ENCODE peak calls at places on chromosomes 7 and 10, in seven cellular contexts. Q, H, N, K, A, D and L are unnamed samples.

GRCh38 chr7:158726277-158726807 is 21.7 kb upstream of the NCAPG2 start:
- DNase-seq in Q (no peak), H (no peak), N (no peak), K (no peak), A (no peak), D (no peak), L (no peak)

GRCh38 chr7:42023216-42023724 is 213.7 kb downstream of the GLI3 start:
- DNase-seq in Q (no peak), H (no peak), N (no peak), K (no peak), A (no peak), D (no peak), L (no peak)

GRCh38 chr7:4774804-4775280 is 581 bp upstream of the AP5Z1 start:
- DNase-seq in Q (no peak), H (no peak), N (no peak), K (no peak), A (no peak), D (peak), L (peak)

GRCh38 chr10:24727811-24728210 is 4.1 kb upstream of the ARHGAP21 start:
- DNase-seq in Q (no peak), H (peak), N (no peak), K (no peak), A (peak), D (peak), L (no peak)

GRCh38 chr7:81499262-81500116 is 270.4 kb downstream of the HGF start:
- DNase-seq in Q (no peak), H (peak), N (no peak), K (no peak), A (peak), D (peak), L (no peak)

GRCh38 chr7:66330961-66331360 is 125.8 kb downstream of the TPST1 start:
- DNase-seq in Q (no peak), H (no peak), N (no peak), K (no peak), A (no peak), D (peak), L (no peak)

GRCh38 chr10:3652886-3653285 is 132.1 kb downstream of the KLF6 start:
- DNase-seq in Q (no peak), H (no peak), N (peak), K (peak), A (no peak), D (peak), L (no peak)

GRCh38 chr10:21170216-21170615 is 273.1 kb upstream of the NEBL start:
- DNase-seq in Q (no peak), H (no peak), N (no peak), K (no peak), A (no peak), D (no peak), L (no peak)

GRCh38 chr7:23472046-23472445 is 1.8 kb upstream of the IGF2BP3 start:
- DNase-seq in Q (no peak), H (no peak), N (no peak), K (no peak), A (no peak), D (no peak), L (no peak)

GRCh38 chr7:34523233-34523918 is 134.6 kb upstream of the NPSR1 start:
- DNase-seq in Q (no peak), H (no peak), N (no peak), K (no peak), A (no peak), D (peak), L (no peak)

GRCh38 chr10:1375805-1376170 is 319.6 kb downstream of the WDR37 start:
- DNase-seq in Q (no peak), H (peak), N (no peak), K (no peak), A (no peak), D (no peak), L (no peak)

GRCh38 chr7:149686001-149686400 is 87.4 kb downstream of the ZNF467 start:
- DNase-seq in Q (no peak), H (no peak), N (no peak), K (no peak), A (no peak), D (peak), L (no peak)

GRCh38 chr10:127012769-127013152 is 107.5 kb downstream of the DOCK1 start:
- DNase-seq in Q (no peak), H (peak), N (no peak), K (no peak), A (no peak), D (peak), L (no peak)

GRCh38 chr7:105304040-105304895 is 84.5 kb downstream of the SRPK2 start:
- DNase-seq in Q (no peak), H (no peak), N (peak), K (no peak), A (no peak), D (peak), L (no peak)

GRCh38 chr7:155961241-155962190 is 149.3 kb upstream of the SHH start:
- DNase-seq in Q (peak), H (no peak), N (peak), K (peak), A (no peak), D (peak), L (no peak)

GRCh38 chr10:30070001-30070759 is 10.8 kb upstream of the JCAD start:
- DNase-seq in Q (no peak), H (no peak), N (no peak), K (no peak), A (peak), D (peak), L (no peak)

GRCh38 chr10:128631801-128632241 is 505.6 kb upstream of the MKI67 start:
- DNase-seq in Q (no peak), H (no peak), N (no peak), K (no peak), A (no peak), D (peak), L (no peak)

GRCh38 chr7:120272261-120272895 is 597 bp upstream of the KCND2 start:
- DNase-seq in Q (no peak), H (peak), N (no peak), K (no peak), A (no peak), D (peak), L (peak)

GRCh38 chr10:22630229-22631174 is 83.9 kb downstream of the PIP4K2A start:
- DNase-seq in Q (no peak), H (no peak), N (no peak), K (peak), A (no peak), D (peak), L (no peak)

GRCh38 chr7:30556854-30557644 is 37.6 kb upstream of the GARS1 start:
- DNase-seq in Q (no peak), H (peak), N (no peak), K (no peak), A (no peak), D (peak), L (no peak)

GRCh38 chr10:5692476-5693358 is 8.1 kb downstream of the TASOR2 start:
- DNase-seq in Q (peak), H (peak), N (peak), K (peak), A (peak), D (peak), L (no peak)

GRCh38 chr10:22365644-22366565 is 20.6 kb downstream of the SPAG6 start:
- DNase-seq in Q (no peak), H (no peak), N (no peak), K (no peak), A (no peak), D (peak), L (no peak)

GRCh38 chr7:20439786-20440185 is 109.1 kb downstream of the ITGB8 start:
- DNase-seq in Q (no peak), H (no peak), N (no peak), K (no peak), A (no peak), D (no peak), L (no peak)

GRCh38 chr10:16777473-16778370 is 39.5 kb downstream of the RSU1 start:
- DNase-seq in Q (no peak), H (peak), N (no peak), K (no peak), A (peak), D (peak), L (peak)